ENCODE peak calls at places on chromosomes 12 and 14, in eight cellular contexts. B, M, P, V, L, H, N and D are unnamed samples.

GRCh38 chr14:34262511-34262910 is 199.5 kb downstream of the SPTSSA start:
- DNase-seq in N (no peak), P (no peak), B (no peak), V (no peak), M (no peak), L (no peak), H (no peak), D (no peak)

GRCh38 chr14:21108791-21109190 is 7.9 kb downstream of the TMEM253 start:
- DNase-seq in N (no peak), H (no peak), P (no peak), L (no peak), M (no peak), V (no peak), B (no peak), D (no peak)

GRCh38 chr14:65334765-65335411 is 77.6 kb upstream of the FUT8 start:
- DNase-seq in M (no peak), P (no peak), B (no peak), V (no peak), L (no peak), H (no peak), N (no peak), D (no peak)

GRCh38 chr12:116710367-116710766 is 27.5 kb downstream of the SPRING1 start:
- DNase-seq in V (no peak), L (no peak), N (no peak), P (no peak), H (no peak), B (no peak), M (no peak), D (no peak)

GRCh38 chr12:47078733-47079364 is 572 bp upstream of the PCED1B start:
- DNase-seq in M (peak; percentile 29), B (no peak), L (peak; percentile 49), H (peak; percentile 17), P (no peak), N (peak; percentile 22), V (peak; percentile 6), D (peak; percentile 12)

GRCh38 chr14:75383721-75384120 is 44.1 kb upstream of the JDP2 start:
- DNase-seq in H (no peak), N (no peak), V (no peak), M (no peak), B (no peak), P (no peak), L (no peak), D (no peak)

GRCh38 chr14:36771256-36771655 is 109.6 kb downstream of the PAX9 start:
- DNase-seq in N (no peak), H (no peak), L (no peak), M (no peak), P (no peak), B (no peak), V (no peak), D (no peak)

GRCh38 chr12:102634216-102634615 is 153.9 kb upstream of the IGF1 start:
- DNase-seq in B (no peak), L (no peak), M (peak; percentile 39), H (no peak), V (no peak), N (no peak), P (no peak), D (no peak)

GRCh38 chr12:65532744-65533143 is 254.3 kb downstream of the MSRB3 start:
- DNase-seq in L (no peak), M (peak; percentile 93), N (no peak), H (peak; percentile 53), V (no peak), P (no peak), B (no peak), D (no peak)

GRCh38 chr12:97063292-97063935 is 156.4 kb downstream of the NEDD1 start:
- DNase-seq in N (no peak), L (no peak), P (no peak), H (no peak), B (no peak), V (no peak), M (no peak), D (no peak)

GRCh38 chr14:72472845-72473244 is 421.1 kb downstream of the DPF3 start:
- DNase-seq in P (no peak), B (no peak), V (no peak), N (no peak), M (peak; percentile 8), H (no peak), L (no peak), D (no peak)

GRCh38 chr14:95359974-95360826 is 40.5 kb upstream of the CLMN start:
- DNase-seq in B (peak; percentile 60), M (no peak), L (no peak), P (no peak), V (no peak), H (no peak), N (no peak), D (no peak)

GRCh38 chr14:29608861-29609260 is 318.8 kb downstream of the PRKD1 start:
- DNase-seq in M (no peak), L (no peak), H (no peak), P (no peak), V (no peak), B (no peak), N (no peak), D (no peak)

GRCh38 chr12:63318313-63318712 is 167.3 kb upstream of the AVPR1A start:
- DNase-seq in V (no peak), M (no peak), H (no peak), N (no peak), P (no peak), B (no peak), L (no peak), D (no peak)

GRCh38 chr12:120085920-120086319 is 30.6 kb downstream of the RAB35 start:
- DNase-seq in B (no peak), N (no peak), M (no peak), P (no peak), V (no peak), H (no peak), L (no peak), D (no peak)

GRCh38 chr14:104143521-104144452 is 5.4 kb downstream of the KIF26A start:
- DNase-seq in P (no peak), V (peak; percentile 0), B (no peak), H (no peak), L (no peak), N (no peak), M (no peak), D (no peak)

GRCh38 chr12:54588110-54588831 is at the start of gene PPP1R1A:
- DNase-seq in L (no peak), H (peak; percentile 66), B (no peak), N (no peak), M (no peak), P (no peak), V (no peak), D (no peak)

GRCh38 chr12:6539276-6540134 is 5.2 kb downstream of the GAPDH start:
- DNase-seq in B (peak; percentile 32), H (no peak), N (no peak), V (no peak), P (no peak), M (peak; percentile 48), L (no peak), D (no peak)

GRCh38 chr12:10861366-10861765 is 12.1 kb upstream of the PRR4 start:
- DNase-seq in N (no peak), B (no peak), V (no peak), M (peak; percentile 31), L (no peak), P (no peak), H (no peak), D (no peak)

GRCh38 chr12:77685112-77685511 is 145.6 kb upstream of the NAV3 start:
- DNase-seq in M (peak; percentile 88), P (peak; percentile 77), H (peak; percentile 53), B (peak; percentile 18), L (peak; percentile 8), V (no peak), N (no peak), D (no peak)

GRCh38 chr12:27622436-27623185 is 73.6 kb upstream of the REP15 start:
- DNase-seq in P (no peak), B (no peak), M (peak; percentile 44), H (no peak), L (no peak), V (no peak), N (no peak), D (no peak)

GRCh38 chr12:50246159-50246865 is 37.0 kb downstream of the LIMA1 start:
- DNase-seq in H (no peak), B (no peak), M (no peak), P (no peak), L (no peak), V (no peak), N (no peak), D (no peak)

GRCh38 chr14:71555654-71556559 is 376.3 kb upstream of the RGS6 start:
- DNase-seq in B (peak; percentile 54), M (peak; percentile 74), P (no peak), H (no peak), L (peak; percentile 76), V (peak; percentile 25), N (peak; percentile 43), D (peak; percentile 21)

GRCh38 chr12:47772738-47773061 is 338 bp upstream of the SLC48A1 start:
- DNase-seq in P (no peak), H (no peak), L (no peak), V (no peak), B (no peak), N (no peak), M (no peak), D (no peak)

GRCh38 chr12:69919565-69919964 is 94.5 kb downstream of the MYRFL start:
- DNase-seq in L (no peak), H (no peak), B (no peak), N (no peak), P (no peak), V (no peak), M (no peak), D (no peak)

GRCh38 chr14:92464156-92464555 is 49.4 kb upstream of the RIN3 start:
- DNase-seq in N (no peak), B (no peak), L (no peak), V (no peak), M (no peak), H (no peak), P (no peak), D (no peak)